ENCODE peak calls at places on chromosomes 6 and 20, in eight cellular contexts. R is activated T-cell treated with anti-CD3 and anti-CD28 coated beads for 4 hours; A is HEK293T; K is cardiac fibroblast; N is brain microvascular endothelial cell; Y is cardiac muscle cell; Q is H54; Z is stimulated activated CD4-positive, alpha-beta T cell treated with anti-CD3 and anti-CD28 coated beads, Interleukin-12 subunit alpha, Interleukin-12 subunit beta, amount 100 ng/mL, for 4 hours. T is an unnamed sample.
A peak's percentile ranks its signal among the peaks of the same experiment; 100 is the strongest.

GRCh38 chr6:170313716-170314295 is 7.2 kb downstream of the FAM120B start:
- DNase-seq in R (no peak), A (no peak), K (no peak), N (no peak), Y (no peak), Q (no peak), Z (no peak), T (no peak)

GRCh38 chr6:6654599-6655575 is 66.4 kb downstream of the LY86 start:
- DNase-seq in R (peak; percentile 34), A (no peak), K (peak; percentile 60), N (peak; percentile 7), Y (peak; percentile 77), Q (no peak), Z (no peak), T (peak; percentile 60)

GRCh38 chr20:46894971-46895905 is 595 bp downstream of the EYA2 start:
- DNase-seq in R (no peak), A (peak; percentile 45), K (no peak), N (no peak), Y (peak; percentile 4), Q (no peak), Z (no peak), T (no peak)

GRCh38 chr6:107361568-107362270 is 97.6 kb downstream of the PDSS2 start:
- DNase-seq in R (no peak), A (no peak), K (peak; percentile 61), N (peak; percentile 80), Y (peak; percentile 76), Q (peak; percentile 24), Z (no peak), T (no peak)

GRCh38 chr20:50484271-50484976 is 25.8 kb upstream of the PTPN1 start:
- DNase-seq in R (no peak), A (no peak), K (no peak), N (no peak), Y (no peak), Q (no peak), Z (no peak), T (no peak)

GRCh38 chr6:119547024-119547423 is 197.5 kb upstream of the MAN1A1 start:
- DNase-seq in R (no peak), A (no peak), K (no peak), N (no peak), Y (no peak), Q (no peak), Z (no peak), T (no peak)

GRCh38 chr6:124495316-124496176 is 466.7 kb upstream of the RNF217 start:
- DNase-seq in R (no peak), A (no peak), K (no peak), N (no peak), Y (no peak), Q (no peak), Z (no peak), T (no peak)

GRCh38 chr20:11608736-11609135 is 309.0 kb upstream of the BTBD3 start:
- DNase-seq in R (no peak), A (no peak), K (no peak), N (no peak), Y (no peak), Q (no peak), Z (no peak), T (no peak)

GRCh38 chr20:53901064-53901463 is 169.3 kb downstream of the BCAS1 start:
- DNase-seq in R (no peak), A (no peak), K (peak; percentile 55), N (peak; percentile 56), Y (peak; percentile 59), Q (no peak), Z (no peak), T (no peak)

GRCh38 chr6:132887204-132887603 is 72.8 kb downstream of the RPS12 start:
- DNase-seq in R (no peak), A (no peak), K (peak; percentile 26), N (no peak), Y (peak; percentile 39), Q (no peak), Z (no peak), T (no peak)

GRCh38 chr20:2162125-2162822 is 60.6 kb downstream of the STK35 start:
- DNase-seq in R (no peak), A (no peak), K (no peak), N (no peak), Y (no peak), Q (no peak), Z (no peak), T (no peak)

GRCh38 chr6:88870728-88871330 is 92.6 kb downstream of the RNGTT start:
- DNase-seq in R (peak; percentile 27), A (peak; percentile 18), K (peak; percentile 78), N (peak; percentile 63), Y (peak; percentile 79), Q (no peak), Z (no peak), T (no peak)

GRCh38 chr6:87700729-87701675 is 1.0 kb downstream of the AKIRIN2 start:
- DNase-seq in R (peak; percentile 11), A (peak; percentile 53), K (peak; percentile 57), N (peak; percentile 62), Y (peak; percentile 51), Q (peak; percentile 40), Z (peak; percentile 16), T (no peak)

GRCh38 chr20:61267241-61267640 is 15.2 kb downstream of the CDH4 start:
- DNase-seq in R (no peak), A (no peak), K (no peak), N (no peak), Y (no peak), Q (no peak), Z (no peak), T (no peak)

GRCh38 chr6:131532476-131533108 is 40.4 kb upstream of the ARG1 start:
- DNase-seq in R (no peak), A (no peak), K (no peak), N (no peak), Y (no peak), Q (peak; percentile 2), Z (peak; percentile 28), T (no peak)

T was measured in activated naive CD8-positive, alpha-beta T cell treated with anti-CD3 and anti-CD28 coated beads, Interleukin-2, amount 10 ng/mL, durations not matched to agents 7 days and 5 days.